ENCODE peak calls at places on chromosome 11, in four cellular contexts. One of them, this sample, is unnamed. For H3K36me3, H3K9me3 and H3K4me1, the result is how much of the 10 kb centered on the place peaks cover.

GRCh38 chr11:95788921-95789505 is 569 bp downstream of the FAM76B start:
- DNase-seq in CD8-positive, alpha-beta memory T cell: peak
- DNase-seq in adipocyte: peak
- DNase-seq in colonic mucosa: no peak
- DNase-seq in this sample: peak

GRCh38 chr11:28922351-28922981 is 814.3 kb downstream of the METTL15 start:
- DNase-seq in colonic mucosa: no peak
- DNase-seq in CD8-positive, alpha-beta memory T cell: no peak
- DNase-seq in adipocyte: no peak
- DNase-seq in this sample: peak

GRCh38 chr11:124467376-124468061 is 22.0 kb upstream of the OR8B8 start:
- DNase-seq in colonic mucosa: no peak
- DNase-seq in adipocyte: no peak
- DNase-seq in CD8-positive, alpha-beta memory T cell: no peak
- DNase-seq in this sample: peak

GRCh38 chr11:69949327-69949726 is 128.8 kb upstream of the ANO1 start:
- DNase-seq in adipocyte: peak
- DNase-seq in CD8-positive, alpha-beta memory T cell: no peak
- DNase-seq in colonic mucosa: no peak
- DNase-seq in this sample: peak

GRCh38 chr11:43936081-43936480 is 6.4 kb upstream of the C11orf96 start:
- DNase-seq in adipocyte: no peak
- DNase-seq in CD8-positive, alpha-beta memory T cell: no peak
- DNase-seq in colonic mucosa: no peak
- DNase-seq in this sample: no peak

GRCh38 chr11:27807594-27807993 is 107.3 kb upstream of the BDNF start:
- DNase-seq in colonic mucosa: no peak
- DNase-seq in adipocyte: peak
- DNase-seq in CD8-positive, alpha-beta memory T cell: no peak
- DNase-seq in this sample: peak

GRCh38 chr11:43021466-43021865 is 290.3 kb upstream of the API5 start:
- DNase-seq in colonic mucosa: no peak
- DNase-seq in CD8-positive, alpha-beta memory T cell: no peak
- DNase-seq in adipocyte: no peak
- DNase-seq in this sample: no peak

GRCh38 chr11:130068546-130068985 is 1.1 kb upstream of the APLP2 start:
- DNase-seq in adipocyte: no peak
- DNase-seq in colonic mucosa: no peak
- DNase-seq in CD8-positive, alpha-beta memory T cell: no peak
- DNase-seq in this sample: no peak

GRCh38 chr11:11608783-11609232 is 13.0 kb downstream of the GALNT18 start:
- DNase-seq in adipocyte: peak
- DNase-seq in CD8-positive, alpha-beta memory T cell: no peak
- DNase-seq in colonic mucosa: no peak
- DNase-seq in this sample: peak

GRCh38 chr11:70142171-70142875 is 60.8 kb upstream of the FADD start:
- DNase-seq in adipocyte: no peak
- DNase-seq in colonic mucosa: no peak
- DNase-seq in CD8-positive, alpha-beta memory T cell: no peak
- DNase-seq in this sample: no peak

GRCh38 chr11:122491486-122491885 is 164.0 kb upstream of the UBASH3B start:
- DNase-seq in adipocyte: peak
- DNase-seq in CD8-positive, alpha-beta memory T cell: no peak
- DNase-seq in colonic mucosa: no peak
- DNase-seq in this sample: peak

GRCh38 chr11:67504950-67505561 is at the start of gene PITPNM1:
- DNase-seq in CD8-positive, alpha-beta memory T cell: peak
- DNase-seq in adipocyte: peak
- DNase-seq in colonic mucosa: peak
- DNase-seq in this sample: peak

GRCh38 chr11:118911880-118912741 is 13.6 kb downstream of the BCL9L start:
- DNase-seq in CD8-positive, alpha-beta memory T cell: peak
- DNase-seq in colonic mucosa: peak
- DNase-seq in adipocyte: peak
- DNase-seq in this sample: peak

GRCh38 chr11:68135161-68135560 is 14.0 kb upstream of the CHKA start:
- DNase-seq in adipocyte: no peak
- DNase-seq in colonic mucosa: no peak
- DNase-seq in CD8-positive, alpha-beta memory T cell: no peak
- DNase-seq in this sample: no peak

GRCh38 chr11:8429483-8429882 is 164.5 kb downstream of the STK33 start:
- DNase-seq in adipocyte: no peak
- DNase-seq in colonic mucosa: no peak
- DNase-seq in CD8-positive, alpha-beta memory T cell: no peak
- DNase-seq in this sample: no peak

GRCh38 chr11:61023086-61024035 is 51.9 kb downstream of the CD6 start:
- DNase-seq in CD8-positive, alpha-beta memory T cell: peak
- DNase-seq in adipocyte: no peak
- DNase-seq in colonic mucosa: no peak
- DNase-seq in this sample: no peak

GRCh38 chr11:74935285-74935684 is 13.6 kb downstream of the XRRA1 start:
- DNase-seq in adipocyte: no peak
- DNase-seq in colonic mucosa: no peak
- DNase-seq in CD8-positive, alpha-beta memory T cell: no peak
- DNase-seq in this sample: no peak
- H3K36me3 ChIP-seq in adipocyte: under half
- H3K36me3 ChIP-seq in colonic mucosa: under half
- H3K36me3 ChIP-seq in CD8-positive, alpha-beta memory T cell: under half
- H3K36me3 ChIP-seq in this sample: under half

GRCh38 chr11:55793321-55793720 is 2.0 kb upstream of the OR5D14 start:
- DNase-seq in colonic mucosa: no peak
- DNase-seq in CD8-positive, alpha-beta memory T cell: no peak
- DNase-seq in adipocyte: no peak
- DNase-seq in this sample: no peak

GRCh38 chr11:55795256-55795655 is at the start of gene OR5D14:
- DNase-seq in CD8-positive, alpha-beta memory T cell: no peak
- DNase-seq in colonic mucosa: no peak
- DNase-seq in adipocyte: no peak
- DNase-seq in this sample: no peak

DNA sequence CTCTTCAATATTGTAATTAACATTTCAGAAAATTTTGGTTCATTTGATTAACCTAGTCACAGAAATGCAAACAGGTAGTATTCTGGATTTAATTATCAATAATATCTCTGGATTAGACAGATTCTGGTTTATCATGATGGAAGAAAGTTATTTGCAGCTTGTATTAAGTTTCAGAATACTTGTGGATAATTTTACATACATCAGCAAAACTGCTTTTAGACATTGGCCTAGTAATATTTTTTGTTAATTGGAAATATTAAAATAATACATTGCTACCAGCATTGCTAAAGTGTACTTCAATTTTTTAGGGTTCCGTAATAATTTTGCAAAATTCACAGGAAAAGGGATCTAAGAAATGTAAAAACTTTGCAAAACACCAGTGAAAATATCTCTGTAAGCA is 3.8 kb upstream of the OR5D14 start:
- DNase-seq in colonic mucosa: no peak
- DNase-seq in adipocyte: no peak
- DNase-seq in CD8-positive, alpha-beta memory T cell: no peak
- DNase-seq in this sample: no peak
- H3K9me3 ChIP-seq in colonic mucosa: under half
- H3K9me3 ChIP-seq in adipocyte: under half
- H3K9me3 ChIP-seq in CD8-positive, alpha-beta memory T cell: under half
- H3K9me3 ChIP-seq in this sample: under half

GRCh38 chr11:114131366-114131963 is 72.0 kb downstream of the ZBTB16 start:
- DNase-seq in CD8-positive, alpha-beta memory T cell: no peak
- DNase-seq in adipocyte: no peak
- DNase-seq in colonic mucosa: no peak
- DNase-seq in this sample: no peak

GRCh38 chr11:114133548-114134329 is 74.2 kb downstream of the ZBTB16 start:
- DNase-seq in adipocyte: peak
- DNase-seq in colonic mucosa: no peak
- DNase-seq in CD8-positive, alpha-beta memory T cell: no peak
- DNase-seq in this sample: no peak

GRCh38 chr11:114132944-114133394 is 73.5 kb downstream of the ZBTB16 start:
- DNase-seq in adipocyte: no peak
- DNase-seq in colonic mucosa: peak
- DNase-seq in CD8-positive, alpha-beta memory T cell: no peak
- DNase-seq in this sample: no peak

GRCh38 chr11:114134870-114135269 is 75.4 kb downstream of the ZBTB16 start:
- DNase-seq in adipocyte: peak
- DNase-seq in colonic mucosa: no peak
- DNase-seq in CD8-positive, alpha-beta memory T cell: no peak
- DNase-seq in this sample: peak

DNA sequence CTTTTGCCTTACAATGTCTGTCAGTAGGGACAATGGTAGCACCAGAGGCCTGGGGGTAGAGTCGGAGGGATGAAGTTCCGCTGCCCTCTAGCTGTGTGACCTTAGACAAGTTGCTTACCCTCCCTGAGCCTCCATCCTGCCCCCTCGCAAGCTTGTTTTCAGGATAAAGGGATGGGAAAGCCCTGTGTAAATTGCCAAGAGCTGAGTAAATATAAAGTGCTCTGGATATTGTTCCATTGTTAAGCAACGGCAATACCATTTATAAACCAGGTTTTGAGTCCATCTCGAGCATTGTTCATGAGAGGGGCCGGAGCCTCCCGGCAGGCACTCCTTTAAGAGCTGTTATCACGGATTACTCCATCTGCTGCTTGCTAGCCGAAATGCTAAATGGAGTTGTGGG is 72.9 kb downstream of the ZBTB16 start:
- DNase-seq in CD8-positive, alpha-beta memory T cell: no peak
- DNase-seq in adipocyte: no peak
- DNase-seq in colonic mucosa: no peak
- DNase-seq in this sample: no peak
- H3K4me1 ChIP-seq in CD8-positive, alpha-beta memory T cell: under half
- H3K4me1 ChIP-seq in adipocyte: half or more
- H3K4me1 ChIP-seq in colonic mucosa: under half
- H3K4me1 ChIP-seq in this sample: under half

DNA sequence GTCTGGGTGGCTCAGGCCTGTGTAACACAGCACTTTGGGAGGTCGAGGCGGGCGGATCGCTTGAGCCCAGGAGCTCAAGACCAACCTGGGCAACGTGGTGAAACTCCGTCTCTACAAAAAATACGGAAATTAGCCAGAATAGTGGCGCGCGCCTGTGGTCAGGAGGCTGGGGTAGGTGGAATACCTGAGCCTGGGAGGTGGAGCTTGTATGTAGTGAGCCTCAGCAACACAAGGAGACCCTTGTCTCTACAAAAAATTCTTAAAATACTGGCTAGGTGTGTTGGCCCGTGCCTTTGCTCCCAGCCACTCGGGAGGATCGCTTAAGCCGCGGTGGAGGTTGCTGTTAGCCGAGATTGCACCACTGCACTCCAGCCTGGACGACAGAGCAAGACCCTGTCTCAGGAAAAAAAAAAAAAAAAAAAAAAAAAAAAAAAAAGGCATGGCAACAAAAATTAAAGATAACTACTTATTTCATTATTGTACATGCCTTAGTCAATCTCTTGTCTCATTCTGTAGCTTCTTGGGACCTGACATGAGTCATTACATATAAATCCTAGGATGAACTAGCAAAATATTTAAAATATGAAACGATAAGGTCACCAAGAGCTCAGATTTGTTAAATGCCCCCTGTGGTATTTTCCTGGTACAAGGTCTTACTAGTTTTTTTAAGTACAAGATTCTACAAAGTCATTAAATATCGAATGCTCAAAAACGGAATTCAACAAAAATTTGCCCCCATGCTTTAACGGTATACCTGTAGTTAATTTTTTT is 1.1 kb downstream of the TAF1D start:
- DNase-seq in adipocyte: peak
- DNase-seq in CD8-positive, alpha-beta memory T cell: no peak
- DNase-seq in colonic mucosa: peak
- DNase-seq in this sample: peak
- H3K36me3 ChIP-seq in adipocyte: half or more
- H3K36me3 ChIP-seq in CD8-positive, alpha-beta memory T cell: under half
- H3K36me3 ChIP-seq in colonic mucosa: under half
- H3K36me3 ChIP-seq in this sample: under half

GRCh38 chr11:134905966-134906955 is 494.2 kb upstream of the B3GAT1 start:
- DNase-seq in adipocyte: no peak
- DNase-seq in CD8-positive, alpha-beta memory T cell: no peak
- DNase-seq in colonic mucosa: no peak
- DNase-seq in this sample: no peak
- H3K9me3 ChIP-seq in adipocyte: under half
- H3K9me3 ChIP-seq in CD8-positive, alpha-beta memory T cell: under half
- H3K9me3 ChIP-seq in colonic mucosa: under half
- H3K9me3 ChIP-seq in this sample: under half

DNA sequence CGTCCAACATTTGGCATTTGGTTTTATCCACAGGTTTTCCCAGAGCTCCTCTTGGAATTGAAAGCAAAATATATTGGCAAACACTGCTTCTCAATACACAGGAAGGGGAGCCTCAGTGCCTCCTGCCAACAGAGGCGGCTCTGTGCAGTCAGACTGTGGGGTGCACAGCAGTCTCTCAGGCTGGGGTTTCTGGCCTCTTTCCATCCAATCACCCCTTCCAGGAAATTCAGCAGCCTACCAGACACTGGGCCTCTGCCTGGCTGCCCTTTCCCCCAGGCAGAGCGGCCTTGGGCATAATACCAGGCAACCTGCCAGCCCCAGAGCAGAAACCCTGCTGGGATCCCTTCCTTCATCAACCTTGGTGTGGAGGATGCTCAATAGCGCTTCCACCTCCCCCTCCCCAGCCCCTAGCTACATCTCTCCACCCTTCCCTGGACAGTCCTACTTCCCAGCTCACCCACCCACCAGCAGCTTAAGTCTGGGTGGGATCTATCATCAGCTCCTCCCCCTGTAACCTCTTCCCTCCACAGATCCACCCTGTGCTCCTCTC is 17.8 kb upstream of the RAPSN start:
- DNase-seq in adipocyte: peak
- DNase-seq in CD8-positive, alpha-beta memory T cell: no peak
- DNase-seq in colonic mucosa: peak
- DNase-seq in this sample: no peak
- H3K4me1 ChIP-seq in adipocyte: half or more
- H3K4me1 ChIP-seq in CD8-positive, alpha-beta memory T cell: under half
- H3K4me1 ChIP-seq in colonic mucosa: under half
- H3K4me1 ChIP-seq in this sample: under half

GRCh38 chr11:103067118-103067517 is 24.8 kb downstream of the DCUN1D5 start:
- DNase-seq in colonic mucosa: no peak
- DNase-seq in adipocyte: no peak
- DNase-seq in CD8-positive, alpha-beta memory T cell: no peak
- DNase-seq in this sample: no peak

GRCh38 chr11:103061656-103062055 is 30.3 kb downstream of the DCUN1D5 start:
- DNase-seq in colonic mucosa: no peak
- DNase-seq in CD8-positive, alpha-beta memory T cell: no peak
- DNase-seq in adipocyte: no peak
- DNase-seq in this sample: no peak
- H3K36me3 ChIP-seq in colonic mucosa: under half
- H3K36me3 ChIP-seq in CD8-positive, alpha-beta memory T cell: under half
- H3K36me3 ChIP-seq in adipocyte: half or more
- H3K36me3 ChIP-seq in this sample: under half

DNA sequence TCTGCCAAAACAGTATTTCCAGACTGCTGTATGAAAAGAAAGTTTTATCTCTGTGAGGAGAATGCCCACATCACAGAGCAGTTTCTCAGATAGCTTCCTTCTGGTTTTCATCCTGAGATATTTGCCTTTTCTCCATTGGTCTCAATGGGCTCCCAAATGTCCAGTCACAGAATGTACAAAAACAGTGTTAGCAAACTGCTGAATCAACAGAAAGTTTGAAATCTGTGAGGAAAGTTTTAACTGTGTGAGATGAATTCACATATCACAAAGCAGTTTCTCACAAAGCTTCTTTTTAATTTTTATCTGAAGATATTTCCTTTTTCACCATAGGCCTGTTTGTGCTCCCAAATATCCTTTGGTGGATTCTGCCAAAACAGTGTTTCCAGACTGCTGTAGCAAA is 207.2 kb upstream of the TRIM48 start:
- DNase-seq in CD8-positive, alpha-beta memory T cell: no peak
- DNase-seq in colonic mucosa: no peak
- DNase-seq in adipocyte: no peak
- DNase-seq in this sample: no peak
- H3K9me3 ChIP-seq in CD8-positive, alpha-beta memory T cell: under half
- H3K9me3 ChIP-seq in colonic mucosa: under half
- H3K9me3 ChIP-seq in adipocyte: half or more
- H3K9me3 ChIP-seq in this sample: under half

This sample was measured in IMR-90.